ENCODE peak calls at places on chromosome 14, in four cellular contexts. B is H9, D is IMR-90, Y is neuronal stem cell. V is an unnamed sample.

GRCh38 chr14:105989746-105990302 is 463.4 kb downstream of the TMEM121 start:
- DNase-seq in B (no peak), D (no peak), Y (no peak), V (no peak)

GRCh38 chr14:101845896-101846295 is 84.4 kb downstream of the PPP2R5C start:
- DNase-seq in B (no peak), D (no peak), Y (no peak), V (no peak)

GRCh38 chr14:68395585-68395984 is 397.3 kb downstream of the ZFP36L1 start:
- DNase-seq in B (no peak), D (peak), Y (no peak), V (peak)

GRCh38 chr14:91388551-91388975 is 29.1 kb downstream of the CCDC88C start:
- DNase-seq in B (no peak), D (peak), Y (no peak), V (peak)

GRCh38 chr14:103091041-103091882 is 3.3 kb upstream of the EXOC3L4 start:
- DNase-seq in B (peak), D (peak), Y (peak), V (no peak)

GRCh38 chr14:58736606-58737005 is 98.8 kb downstream of the DACT1 start:
- DNase-seq in B (no peak), D (no peak), Y (no peak), V (no peak)

GRCh38 chr14:29687071-29687765 is 240.4 kb downstream of the PRKD1 start:
- DNase-seq in B (no peak), D (peak), Y (no peak), V (no peak)

GRCh38 chr14:101500061-101500460 is 61.2 kb upstream of the DIO3 start:
- DNase-seq in B (no peak), D (no peak), Y (no peak), V (no peak)

GRCh38 chr14:99327050-99327449 is 55.1 kb upstream of the BCL11B start:
- DNase-seq in B (peak), D (no peak), Y (no peak), V (no peak)

GRCh38 chr14:77469041-77469440 is 11.1 kb downstream of the AHSA1 start:
- DNase-seq in B (no peak), D (no peak), Y (no peak), V (peak)
- H2AK5ac ChIP-seq in B (no peak), D (no peak), Y (no peak), V (no peak)

GRCh38 chr14:44896275-44897040 is 65.3 kb downstream of the KLHL28 start:
- DNase-seq in B (no peak), D (no peak), Y (no peak), V (no peak)

GRCh38 chr14:44897041-44897843 is 64.5 kb downstream of the KLHL28 start:
- DNase-seq in B (peak), D (peak), Y (peak), V (peak)

GRCh38 chr14:44895716-44896115 is 66.0 kb downstream of the KLHL28 start:
- DNase-seq in B (no peak), D (peak), Y (no peak), V (peak)

GRCh38 chr14:44898547-44898946 is 63.2 kb downstream of the KLHL28 start:
- DNase-seq in B (no peak), D (peak), Y (no peak), V (no peak)

DNA sequence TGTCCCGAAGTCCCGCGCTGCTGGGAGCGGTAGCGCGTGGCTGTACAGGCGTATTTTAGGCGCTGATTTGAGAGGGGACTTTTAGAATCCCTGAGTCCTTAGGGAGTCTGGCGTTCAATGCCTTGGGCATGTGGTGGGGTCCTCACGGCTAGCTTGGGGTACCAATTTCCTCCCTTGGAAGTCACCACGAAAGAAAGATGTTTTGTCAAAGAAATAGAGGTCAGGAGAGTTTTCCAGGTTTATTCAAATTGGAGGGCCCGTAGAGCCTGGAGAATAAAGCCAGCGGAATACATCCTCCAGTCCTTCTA is 63.9 kb downstream of the KLHL28 start:
- DNase-seq in B (no peak), D (peak), Y (no peak), V (no peak)
- H3K14ac ChIP-seq in B (peak), D (peak), Y (peak), V (peak)

DNA sequence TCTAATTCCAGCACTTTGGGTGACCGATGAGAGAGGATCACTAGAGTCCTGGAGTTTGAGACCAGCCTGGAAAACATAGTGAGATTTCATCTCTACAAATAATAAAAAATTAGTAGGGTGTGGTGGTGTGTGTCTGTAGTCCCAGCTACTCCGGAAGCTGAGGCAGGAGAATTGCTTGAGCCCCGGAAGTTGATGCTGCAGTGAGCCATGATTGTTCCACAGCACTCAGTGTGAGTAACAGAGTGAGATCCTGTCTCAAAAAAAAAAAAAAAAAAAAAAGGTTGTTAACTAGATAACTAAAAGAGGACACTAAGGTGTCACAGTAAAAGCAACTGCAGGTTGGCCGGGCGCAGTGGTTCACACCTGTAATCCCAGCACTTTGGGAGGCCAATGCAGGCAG is 121.3 kb upstream of the MAX start:
- DNase-seq in B (no peak), D (no peak), Y (no peak), V (no peak)
- H2AK5ac ChIP-seq in B (no peak), D (no peak), Y (no peak), V (no peak)

DNA sequence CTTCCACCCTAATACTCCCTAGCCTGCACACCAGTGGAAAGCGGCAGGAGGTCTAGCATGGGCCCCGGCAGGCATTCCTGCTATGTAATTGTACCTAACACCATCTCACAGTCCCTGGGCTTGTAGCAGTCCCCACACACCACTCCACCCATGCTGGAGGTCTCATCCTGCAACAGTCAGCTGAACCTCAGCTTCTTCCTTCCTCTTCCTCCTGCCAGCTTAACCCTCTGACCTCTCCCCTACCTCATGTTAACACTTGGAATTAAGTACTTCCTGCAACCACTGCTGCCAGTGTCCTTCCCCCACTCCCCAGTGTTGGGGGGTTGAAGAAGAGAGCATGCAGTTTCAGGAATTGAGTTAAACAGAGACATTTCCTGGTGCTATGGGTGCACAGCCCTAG is 7.6 kb downstream of the ADCY4 start:
- DNase-seq in B (no peak), D (no peak), Y (no peak), V (no peak)
- H3K14ac ChIP-seq in B (no peak), D (no peak), Y (peak), V (no peak)

GRCh38 chr14:100440207-100440631 is 117.1 kb downstream of the SLC25A47 start:
- DNase-seq in B (peak), D (peak), Y (peak), V (peak)

GRCh38 chr14:100442036-100442435 is 118.9 kb downstream of the SLC25A47 start:
- DNase-seq in B (no peak), D (no peak), Y (no peak), V (no peak)

GRCh38 chr14:100441271-100441947 is 118.3 kb downstream of the SLC25A47 start:
- DNase-seq in B (no peak), D (no peak), Y (no peak), V (no peak)

GRCh38 chr14:100439781-100440180 is 116.6 kb downstream of the SLC25A47 start:
- DNase-seq in B (no peak), D (no peak), Y (no peak), V (no peak)

DNA sequence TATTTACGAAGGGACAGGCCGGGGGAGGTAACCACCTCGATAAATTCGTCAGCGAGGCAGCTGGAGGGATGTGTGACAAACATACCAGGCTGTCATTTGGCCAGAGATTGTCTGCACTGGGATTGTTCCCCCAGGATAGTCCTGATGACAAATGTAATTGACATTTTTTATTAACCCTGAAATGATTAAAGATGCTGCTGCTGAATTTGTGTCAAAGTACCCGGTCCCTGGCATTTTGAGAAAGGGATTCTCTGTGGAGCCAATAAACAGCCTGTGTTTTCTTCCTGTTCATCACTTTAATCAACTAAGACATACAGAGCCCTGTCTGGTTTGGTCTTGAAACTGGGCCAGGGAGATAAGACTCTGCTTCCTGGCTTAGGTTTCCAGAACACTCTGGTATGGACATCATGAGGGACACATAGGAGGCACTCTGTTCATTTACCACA is 117.6 kb downstream of the SLC25A47 start:
- DNase-seq in B (no peak), D (peak), Y (no peak), V (no peak)
- H2AK5ac ChIP-seq in B (no peak), D (peak), Y (peak), V (no peak)

GRCh38 chr14:104592292-104592672 is 12.3 kb downstream of the TMEM179 start:
- DNase-seq in B (no peak), D (no peak), Y (no peak), V (no peak)
- H3K14ac ChIP-seq in B (no peak), D (no peak), Y (peak), V (no peak)

DNA sequence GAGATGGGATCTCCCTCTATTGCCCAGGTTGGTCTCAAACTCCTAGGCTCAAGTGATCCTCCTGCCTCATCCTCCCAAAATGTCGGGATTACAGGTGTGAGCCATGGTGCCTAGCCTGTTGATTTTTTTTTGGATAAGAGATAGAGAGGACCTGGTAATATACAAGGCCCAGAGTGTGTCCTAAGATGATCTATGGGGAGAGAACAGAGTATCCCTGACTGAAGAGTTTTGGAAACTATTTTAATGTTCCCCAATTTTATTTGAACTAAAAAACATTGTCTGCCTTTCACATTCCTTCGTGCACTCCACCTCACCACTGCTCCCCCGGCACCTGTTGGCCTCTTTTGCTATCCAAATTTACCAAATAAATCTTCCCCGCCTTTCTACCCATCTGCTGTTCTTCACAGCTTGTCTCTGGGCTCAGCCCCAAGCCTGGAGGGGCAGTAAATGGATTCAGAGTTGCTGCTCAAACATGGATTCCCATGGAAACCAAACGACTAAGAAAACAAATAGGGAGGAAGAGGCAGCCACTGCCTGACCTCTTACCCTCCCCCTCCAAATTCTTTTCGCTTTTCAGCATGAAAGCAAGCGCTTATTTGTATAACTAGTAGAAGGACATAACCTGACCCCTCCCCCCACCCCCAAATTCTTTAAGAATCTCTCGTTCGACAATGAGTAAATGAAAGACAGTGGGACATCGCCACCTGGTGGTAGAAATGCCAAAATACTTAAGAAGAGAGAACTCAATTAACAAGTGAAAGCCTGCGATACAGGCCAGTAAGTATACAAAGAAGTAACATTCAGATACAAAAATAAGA is 22.6 kb downstream of the OR10G3 start:
- DNase-seq in B (peak), D (peak), Y (peak), V (peak)
- H2AK5ac ChIP-seq in B (no peak), D (no peak), Y (no peak), V (no peak)

GRCh38 chr14:20346713-20347112 is 3.3 kb downstream of the PARP2 start:
- DNase-seq in B (no peak), D (no peak), Y (no peak), V (no peak)

GRCh38 chr14:20345366-20345765 is 1.9 kb downstream of the PARP2 start:
- DNase-seq in B (no peak), D (no peak), Y (no peak), V (no peak)

GRCh38 chr14:20347747-20348146 is 4.3 kb downstream of the PARP2 start:
- DNase-seq in B (no peak), D (no peak), Y (no peak), V (no peak)

GRCh38 chr14:20343092-20343854 is at the start of gene PARP2:
- DNase-seq in B (peak), D (peak), Y (peak), V (peak)

DNA sequence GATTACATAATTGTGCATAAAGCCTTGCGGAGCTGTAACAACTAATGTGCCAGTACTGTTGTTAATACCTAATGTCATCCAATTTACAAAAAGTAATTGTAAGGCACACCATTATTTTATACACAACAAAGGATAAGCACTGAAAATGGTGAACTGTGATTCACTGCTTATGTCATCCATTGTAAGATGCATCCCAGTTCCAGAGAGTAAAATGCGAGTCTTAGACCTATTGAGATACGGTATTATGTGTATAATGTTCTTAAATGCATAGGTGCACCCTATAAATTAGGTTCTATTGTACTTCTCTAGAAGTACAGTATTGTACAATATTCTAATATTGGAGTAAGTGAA is 395 bp downstream of the PARP2 start:
- DNase-seq in B (no peak), D (peak), Y (no peak), V (no peak)
- H3K14ac ChIP-seq in B (peak), D (peak), Y (no peak), V (peak)

DNA sequence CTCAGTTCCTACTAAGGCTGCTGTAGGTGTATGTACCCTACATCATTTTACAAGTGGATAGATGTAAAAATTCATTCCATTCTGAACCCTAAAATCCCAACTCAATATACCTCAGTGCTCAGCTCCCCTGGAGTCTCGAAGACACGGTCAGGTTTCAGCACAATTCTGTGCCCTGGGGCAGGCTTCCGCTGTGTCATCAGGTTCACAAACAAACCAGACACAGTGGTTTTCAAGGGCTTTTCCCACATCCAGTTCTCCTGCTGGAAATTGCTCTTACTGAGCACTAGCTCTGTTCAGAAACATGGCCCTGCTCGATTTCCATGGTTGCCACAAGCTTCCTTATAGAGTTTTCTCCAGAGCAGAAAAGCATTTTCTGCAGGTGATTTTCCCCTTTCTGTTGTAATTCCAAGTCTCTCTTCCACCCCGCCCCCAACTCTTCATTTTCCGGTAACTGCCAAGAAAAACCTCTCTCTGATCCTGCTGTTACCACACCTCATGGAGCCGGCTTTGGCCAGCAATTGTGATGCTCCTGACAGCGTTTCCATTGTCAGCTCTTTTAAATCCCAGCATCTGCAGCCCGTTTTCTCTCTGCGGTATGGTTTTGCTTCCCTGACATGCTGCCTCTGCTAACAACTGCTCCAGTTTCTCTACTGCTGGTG is 483.0 kb upstream of the CCDC196 start:
- DNase-seq in B (no peak), D (no peak), Y (no peak), V (peak)
- H2AK5ac ChIP-seq in B (no peak), D (no peak), Y (no peak), V (no peak)